ENCODE peak calls at places on chromosomes 13 and 19, in five cellular contexts. T is nephron progenitor cell; V is CD8-positive, alpha-beta T cell; F is testis; Q is activated T-helper 1 cell treated with anti-CD3 and anti-CD28 coated beads, Interleukin-12 subunit alpha, Interleukin-12 subunit beta, Interleukin-2, Interleukin-4 antibody, amounts not matched to agents 30 ng/mL and 10 ng/mL and 1 ng/mL, durations not matched to agents 14 hours and 24 hours and 36 hours. G is an unnamed sample.

GRCh38 chr19:45600340-45600885 is 1.6 kb downstream of the GPR4 start:
- DNase-seq in T (no peak), V (no peak), F (no peak), Q (no peak), G (no peak)

GRCh38 chr19:6668696-6669095 is 1.3 kb downstream of the TNFSF14 start:
- DNase-seq in V (no peak), F (no peak), Q (no peak), T (no peak), G (no peak)

GRCh38 chr19:4849019-4849418 is 17.5 kb upstream of the TICAM1 start:
- DNase-seq in T (no peak), V (no peak), Q (no peak), F (no peak), G (no peak)

GRCh38 chr13:104799152-104799551 is 1732.9 kb upstream of the SLC10A2 start:
- DNase-seq in T (no peak), Q (no peak), V (no peak), F (no peak), G (no peak)

GRCh38 chr19:17104679-17105078 is 29.1 kb downstream of the MYO9B start:
- DNase-seq in V (no peak), F (no peak), T (no peak), Q (no peak), G (no peak)

GRCh38 chr13:100535401-100536135 is 53.0 kb downstream of the GGACT start:
- DNase-seq in V (no peak), Q (no peak), F (peak), T (no peak), G (peak)

GRCh38 chr19:6273701-6274601 is 5.8 kb downstream of the MLLT1 start:
- DNase-seq in F (peak), Q (no peak), T (peak), V (no peak), G (peak)

GRCh38 chr19:10259162-10259905 is 7.3 kb downstream of the MRPL4 start:
- DNase-seq in Q (peak), T (peak), V (peak), F (peak), G (peak)

GRCh38 chr13:30735025-30735967 is at the start of gene ALOX5AP:
- DNase-seq in V (peak), Q (no peak), T (no peak), F (no peak), G (no peak)

GRCh38 chr13:24307211-24308067 is 1.9 kb upstream of the C1QTNF9 start:
- DNase-seq in F (peak), V (no peak), Q (no peak), T (no peak), G (no peak)

GRCh38 chr13:41917641-41918040 is 43.3 kb downstream of the VWA8 start:
- DNase-seq in Q (peak), V (no peak), F (no peak), T (no peak), G (no peak)

GRCh38 chr13:48144413-48145035 is 49.6 kb upstream of the MED4 start:
- DNase-seq in T (no peak), V (no peak), Q (no peak), F (peak), G (peak)

GRCh38 chr13:44797685-44798084 is 191.6 kb downstream of the NUFIP1 start:
- DNase-seq in F (no peak), Q (no peak), V (no peak), T (no peak), G (no peak)

GRCh38 chr13:90485441-90485840 is 862.0 kb upstream of the MIR17HG start:
- DNase-seq in V (no peak), F (no peak), T (no peak), Q (no peak), G (no peak)

GRCh38 chr19:42024622-42025111 is 30.6 kb upstream of the ATP1A3 start:
- DNase-seq in Q (no peak), T (no peak), F (peak), V (no peak), G (peak)